ENCODE peak calls at places on chromosomes 7 and 10, in seven cellular contexts. N is PC-3, C is GM12864, L is AG10803, Y is mesothelial cell of epicardium, Q is OCI-LY7, J is breast epithelium. D is an unnamed sample.

GRCh38 chr10:52923520-52923919 is 150.9 kb upstream of the MBL2 start:
- DNase-seq in N (no peak), C (no peak), L (no peak), Y (no peak), Q (no peak), J (no peak), D (no peak)

GRCh38 chr7:79398145-79398749 is 55.2 kb downstream of the MAGI2 start:
- DNase-seq in N (no peak), C (no peak), L (no peak), Y (no peak), Q (no peak), J (no peak), D (no peak)

GRCh38 chr7:964401-965231 is 10.1 kb upstream of the ADAP1 start:
- DNase-seq in N (peak; percentile 49), C (no peak), L (peak; percentile 71), Y (no peak), Q (peak; percentile 43), J (no peak), D (peak; percentile 20)

GRCh38 chr7:1894906-1895663 is 225.0 kb downstream of the ELFN1 start:
- DNase-seq in N (no peak), C (no peak), L (no peak), Y (no peak), Q (no peak), J (no peak), D (no peak)

GRCh38 chr10:105725007-105725406 is 1083.9 kb downstream of the SORCS3 start:
- DNase-seq in N (no peak), C (no peak), L (no peak), Y (no peak), Q (no peak), J (no peak), D (no peak)

GRCh38 chr7:94588090-94588489 is 67.8 kb downstream of the SGCE start:
- DNase-seq in N (no peak), C (no peak), L (no peak), Y (no peak), Q (no peak), J (no peak), D (no peak)

GRCh38 chr10:36173364-36173763 is 531.3 kb upstream of the FZD8 start:
- DNase-seq in N (peak; percentile 100), C (no peak), L (no peak), Y (no peak), Q (no peak), J (peak; percentile 45), D (no peak)

GRCh38 chr7:25894002-25894901 is 257.7 kb upstream of the NFE2L3 start:
- DNase-seq in N (peak; percentile 39), C (peak; percentile 77), L (peak; percentile 1), Y (no peak), Q (peak; percentile 73), J (peak; percentile 33), D (no peak)

GRCh38 chr10:63700209-63700934 is 179.2 kb downstream of the REEP3 start:
- DNase-seq in N (peak; percentile 99), C (no peak), L (peak; percentile 98), Y (no peak), Q (no peak), J (no peak), D (no peak)

GRCh38 chr7:134329614-134330316 is 13.0 kb upstream of the SLC35B4 start:
- DNase-seq in N (no peak), C (no peak), L (no peak), Y (no peak), Q (no peak), J (no peak), D (no peak)

GRCh38 chr10:22821501-22821900 is 106.4 kb upstream of the ARMC3 start:
- DNase-seq in N (peak; percentile 37), C (no peak), L (peak; percentile 89), Y (no peak), Q (no peak), J (no peak), D (no peak)

GRCh38 chr7:832292-832967 is at the start of gene SUN1:
- DNase-seq in N (peak; percentile 94), C (peak; percentile 48), L (peak; percentile 79), Y (no peak), Q (no peak), J (peak; percentile 46), D (no peak)

GRCh38 chr7:94389381-94389780 is 5.3 kb upstream of the COL1A2 start:
- DNase-seq in N (no peak), C (no peak), L (no peak), Y (no peak), Q (no peak), J (no peak), D (no peak)

DNA sequence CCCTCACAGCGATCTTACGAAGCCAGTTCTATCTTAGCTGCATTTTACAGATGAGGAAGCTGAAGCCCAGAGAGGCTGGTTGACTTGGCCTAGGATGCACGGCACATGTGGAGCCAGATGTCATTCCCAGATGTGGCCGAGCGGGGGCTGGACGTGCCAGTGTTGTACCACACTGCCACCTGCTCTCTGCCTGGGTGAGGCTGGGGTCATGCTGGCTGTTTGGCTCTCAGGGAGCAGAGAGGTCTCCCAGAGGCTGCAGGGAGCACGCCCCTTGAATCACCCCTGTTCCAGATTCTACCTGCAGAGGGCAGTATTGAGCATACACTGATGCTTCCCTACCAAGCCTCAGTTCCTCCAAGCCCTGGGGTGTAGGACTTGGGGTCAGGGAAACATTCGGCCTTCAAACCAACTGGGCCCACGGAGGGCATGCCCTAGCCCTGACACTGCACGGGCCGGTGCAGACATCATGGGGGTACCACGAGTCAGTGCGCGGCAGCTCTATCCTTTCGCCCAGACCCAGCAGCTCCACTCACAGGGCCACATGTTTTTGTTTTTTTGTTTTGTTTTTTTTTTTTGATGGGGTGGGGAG is 3.8 kb upstream of the GTF2IRD1 start:
- DNase-seq in N (peak; percentile 75), C (no peak), L (peak; percentile 45), Y (no peak), Q (peak; percentile 76), J (no peak), D (peak; percentile 67)
- TF ChIP-seq CTCF in N (peak; percentile 79), C (peak; percentile 94), L (peak; percentile 88), Y (peak; percentile 76), Q (peak; percentile 86), J (peak; percentile 80), D (peak; percentile 81)

GRCh38 chr7:18497082-18497481 is 1.5 kb downstream of the HDAC9 start:
- DNase-seq in N (no peak), C (no peak), L (no peak), Y (no peak), Q (no peak), J (no peak), D (no peak)

GRCh38 chr7:18497800-18498199 is 2.3 kb downstream of the HDAC9 start:
- DNase-seq in N (no peak), C (no peak), L (no peak), Y (no peak), Q (no peak), J (no peak), D (no peak)

GRCh38 chr7:18496336-18496700 is 769 bp downstream of the HDAC9 start:
- DNase-seq in N (no peak), C (no peak), L (no peak), Y (no peak), Q (no peak), J (no peak), D (no peak)

GRCh38 chr7:18495412-18496335 is at the start of gene HDAC9:
- DNase-seq in N (no peak), C (peak; percentile 68), L (peak; percentile 46), Y (no peak), Q (peak; percentile 92), J (no peak), D (peak; percentile 43)

GRCh38 chr7:18494821-18495408 is 634 bp upstream of the HDAC9 start:
- DNase-seq in N (no peak), C (no peak), L (peak; percentile 57), Y (no peak), Q (no peak), J (no peak), D (no peak)
- TF ChIP-seq CTCF in N (no peak), C (no peak), L (no peak), Y (no peak), Q (no peak), J (no peak), D (no peak)

GRCh38 chr10:99854860-99855259 is 72.4 kb downstream of the ABCC2 start:
- DNase-seq in N (peak; percentile 62), C (no peak), L (peak; percentile 85), Y (no peak), Q (peak; percentile 20), J (no peak), D (no peak)
- TF ChIP-seq CTCF in N (peak; percentile 60), C (no peak), L (peak; percentile 85), Y (no peak), Q (peak; percentile 57), J (peak; percentile 29), D (no peak)

GRCh38 chr10:131242007-131242406 is 69.5 kb downstream of the TCERG1L start:
- DNase-seq in N (peak; percentile 6), C (no peak), L (no peak), Y (peak; percentile 71), Q (no peak), J (no peak), D (peak; percentile 72)
- TF ChIP-seq CTCF in N (peak; percentile 26), C (no peak), L (no peak), Y (peak; percentile 60), Q (peak; percentile 28), J (no peak), D (peak; percentile 27)

DNA sequence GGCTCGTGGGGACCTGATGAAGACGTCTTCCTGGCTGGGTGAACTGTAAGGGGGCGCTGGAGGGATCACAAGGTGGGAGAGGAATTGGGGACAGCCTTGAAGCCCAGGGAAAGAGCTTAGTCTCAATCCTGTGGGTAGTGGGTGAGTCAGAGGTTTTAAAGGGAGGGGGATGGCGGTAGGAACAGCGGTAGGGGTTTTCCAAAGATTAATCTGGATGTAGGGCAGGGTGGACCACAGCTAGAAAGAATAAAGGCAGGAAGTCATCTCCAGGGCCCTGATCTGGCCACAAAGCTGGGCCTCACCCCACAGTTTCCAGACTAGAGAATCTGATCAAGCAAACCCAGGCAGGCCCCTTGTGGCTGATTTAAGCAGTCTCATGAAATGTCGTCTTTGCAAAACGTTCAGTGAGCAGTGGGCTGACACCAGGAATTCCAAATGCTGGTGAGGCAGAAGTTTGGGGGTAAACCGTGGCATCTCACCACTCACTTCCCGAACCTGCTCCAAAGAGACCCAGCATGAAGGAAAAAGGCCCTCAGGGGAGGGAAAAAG is 65.3 kb downstream of the CALML3 start:
- DNase-seq in N (peak; percentile 64), C (no peak), L (peak; percentile 50), Y (no peak), Q (peak; percentile 55), J (no peak), D (no peak)
- TF ChIP-seq CTCF in N (peak; percentile 35), C (peak; percentile 15), L (peak; percentile 53), Y (no peak), Q (peak; percentile 55), J (no peak), D (no peak)

GRCh38 chr7:116169060-116169459 is 41.3 kb upstream of the TES start:
- DNase-seq in N (peak; percentile 66), C (no peak), L (peak; percentile 73), Y (no peak), Q (no peak), J (no peak), D (no peak)

GRCh38 chr7:116164552-116164951 is 45.8 kb upstream of the TES start:
- DNase-seq in N (no peak), C (no peak), L (peak; percentile 66), Y (no peak), Q (no peak), J (no peak), D (no peak)

GRCh38 chr7:116165717-116166116 is 44.6 kb upstream of the TES start:
- DNase-seq in N (no peak), C (peak; percentile 49), L (no peak), Y (no peak), Q (no peak), J (no peak), D (no peak)

GRCh38 chr7:116166167-116166566 is 44.2 kb upstream of the TES start:
- DNase-seq in N (peak; percentile 30), C (no peak), L (peak; percentile 15), Y (no peak), Q (no peak), J (no peak), D (no peak)

GRCh38 chr7:116167177-116167576 is 43.2 kb upstream of the TES start:
- DNase-seq in N (no peak), C (no peak), L (no peak), Y (no peak), Q (peak; percentile 10), J (no peak), D (no peak)
- TF ChIP-seq CTCF in N (peak; percentile 30), C (peak; percentile 39), L (no peak), Y (no peak), Q (peak; percentile 65), J (no peak), D (no peak)